ENCODE peak calls at places on chromosomes 7 and 10, in seven cellular contexts. C is H7, N is esophagus squamous epithelium, L is GM23248, P is osteoblast, Z is psoas muscle, A is cardiac muscle cell. I is an unnamed sample.

GRCh38 chr10:125016123-125016522 is 74.2 kb downstream of the ZRANB1 start:
- DNase-seq in C (no peak), N (no peak), L (no peak), P (no peak), Z (peak; percentile 75), A (no peak), I (no peak)

GRCh38 chr7:45064047-45064725 is 24.6 kb downstream of the NACAD start:
- DNase-seq in C (no peak), N (no peak), L (no peak), P (peak; percentile 68), Z (no peak), A (no peak), I (no peak)

GRCh38 chr7:66183700-66184099 is 21.4 kb upstream of the TPST1 start:
- DNase-seq in C (no peak), N (no peak), L (peak; percentile 94), P (peak; percentile 93), Z (no peak), A (peak; percentile 77), I (peak; percentile 87)

GRCh38 chr10:22246680-22247391 is 29.0 kb upstream of the EBLN1 start:
- DNase-seq in C (no peak), N (no peak), L (peak; percentile 88), P (peak; percentile 74), Z (no peak), A (peak; percentile 98), I (peak; percentile 59)

GRCh38 chr7:14235056-14235455 is 245.6 kb upstream of the ETV1 start:
- DNase-seq in C (no peak), N (no peak), L (no peak), P (no peak), Z (no peak), A (no peak), I (no peak)

GRCh38 chr7:2668401-2668800 is 19.6 kb upstream of the AMZ1 start:
- DNase-seq in C (no peak), N (no peak), L (peak; percentile 35), P (no peak), Z (no peak), A (peak; percentile 72), I (peak; percentile 54)

GRCh38 chr10:129848571-129849451 is 115.3 kb downstream of the EBF3 start:
- DNase-seq in C (no peak), N (no peak), L (peak; percentile 12), P (peak; percentile 90), Z (no peak), A (no peak), I (peak; percentile 5)

GRCh38 chr10:74542077-74542476 is 284.3 kb upstream of the KAT6B start:
- DNase-seq in C (no peak), N (no peak), L (peak; percentile 91), P (peak; percentile 35), Z (no peak), A (peak; percentile 95), I (peak; percentile 94)

GRCh38 chr10:78754269-78755074 is 314.3 kb upstream of the ZMIZ1 start:
- DNase-seq in C (no peak), N (no peak), L (peak; percentile 47), P (peak; percentile 89), Z (no peak), A (peak; percentile 95), I (peak; percentile 66)

GRCh38 chr10:99304027-99304856 is 24.9 kb upstream of the CNNM1 start:
- DNase-seq in C (no peak), N (no peak), L (peak; percentile 27), P (no peak), Z (no peak), A (peak; percentile 2), I (peak; percentile 64)

GRCh38 chr7:69695998-69696657 is 97.9 kb downstream of the AUTS2 start:
- DNase-seq in C (no peak), N (no peak), L (no peak), P (no peak), Z (no peak), A (no peak), I (no peak)

GRCh38 chr7:122136639-122137253 is 7.3 kb downstream of the AASS start:
- DNase-seq in C (peak; percentile 26), N (no peak), L (peak; percentile 43), P (no peak), Z (no peak), A (peak; percentile 17), I (no peak)

GRCh38 chr7:130961128-130961601 is 227.2 kb upstream of the KLF14 start:
- DNase-seq in C (no peak), N (no peak), L (peak; percentile 85), P (peak; percentile 77), Z (no peak), A (peak; percentile 76), I (peak; percentile 89)

GRCh38 chr10:93461807-93462178 is 20.3 kb downstream of the MYOF start:
- DNase-seq in C (no peak), N (no peak), L (peak; percentile 71), P (no peak), Z (no peak), A (peak; percentile 54), I (peak; percentile 82)

GRCh38 chr7:96235281-96235680 is 86.6 kb downstream of the SLC25A13 start:
- DNase-seq in C (no peak), N (no peak), L (no peak), P (no peak), Z (no peak), A (no peak), I (no peak)

GRCh38 chr7:84364708-84365107 is 170.1 kb upstream of the SEMA3A start:
- DNase-seq in C (no peak), N (no peak), L (peak; percentile 30), P (no peak), Z (no peak), A (peak; percentile 6), I (peak; percentile 58)

GRCh38 chr10:89207801-89208551 is 859 bp upstream of the CH25H start:
- DNase-seq in C (peak; percentile 71), N (no peak), L (peak; percentile 62), P (peak; percentile 68), Z (peak; percentile 59), A (no peak), I (no peak)
- H3K4me3 ChIP-seq in C (peak overlapping the region; percentile 42), N (peak overlapping the region; percentile 79), L (peak overlapping the region; percentile 75), P (peak overlapping the region; percentile 73), Z (peak overlapping the region; percentile 65), A (peak overlapping the region; percentile 15), I (peak overlapping the region; percentile 82)

DNA sequence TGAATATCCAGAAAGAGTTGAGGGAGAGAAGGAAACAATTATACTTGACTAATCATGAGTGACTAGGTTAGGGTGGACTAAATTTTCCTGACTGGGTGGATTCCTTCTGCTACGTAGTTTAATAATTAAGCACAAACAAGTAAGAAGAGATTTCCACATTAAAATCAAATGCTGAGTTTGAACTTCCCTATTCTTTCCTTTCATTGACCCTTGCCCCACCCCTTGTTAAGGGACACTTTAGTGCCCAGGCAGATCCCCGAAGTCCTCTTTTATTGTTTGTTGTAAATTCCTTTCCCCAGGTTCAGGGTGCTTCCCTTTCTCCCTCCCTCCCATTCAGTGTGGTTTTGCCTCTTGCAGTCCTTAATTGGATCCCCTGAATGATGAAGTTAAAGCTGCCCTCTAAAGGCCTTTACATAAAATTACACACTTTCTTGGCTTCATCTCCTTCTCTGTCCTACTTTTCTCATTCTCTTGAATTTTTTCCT is 8.8 kb upstream of the SPAM1 start:
- DNase-seq in C (peak; percentile 68), N (no peak), L (peak; percentile 27), P (no peak), Z (no peak), A (peak; percentile 46), I (no peak)
- H3K4me3 ChIP-seq in C (no peak overlapping the region), N (no peak overlapping the region), L (no peak overlapping the region), P (no peak overlapping the region), Z (no peak overlapping the region), A (no peak overlapping the region), I (no peak overlapping the region)

DNA sequence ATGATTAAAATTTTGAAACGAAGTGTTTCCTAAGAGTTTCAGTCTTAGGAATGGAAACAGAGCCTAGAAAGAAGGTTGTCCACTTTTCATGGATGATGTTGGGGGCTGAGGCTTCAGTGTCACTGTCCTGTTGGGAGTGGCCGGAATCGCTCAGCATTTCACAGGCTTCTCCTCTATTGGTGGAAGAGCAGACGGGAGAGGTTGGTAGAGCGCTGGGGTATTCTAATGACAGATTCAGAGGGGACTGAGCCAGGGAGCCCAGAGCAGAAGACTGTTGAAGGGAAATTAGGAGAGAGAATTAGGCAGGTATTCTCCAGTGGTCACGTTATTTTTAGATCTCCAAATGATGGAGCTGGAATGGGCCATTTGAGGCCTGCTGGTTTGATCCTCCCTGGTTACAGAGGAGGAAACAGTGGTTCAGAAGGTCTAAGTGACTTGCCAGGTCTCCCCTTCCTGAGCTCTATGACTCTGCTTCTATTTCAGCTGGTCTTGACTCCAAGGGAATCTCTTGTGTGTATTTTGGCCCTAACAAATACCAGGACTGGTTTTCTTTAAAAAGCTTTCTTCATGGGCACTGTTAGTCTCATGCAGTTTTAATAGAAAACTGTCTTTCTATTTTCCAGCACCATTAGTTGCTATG is 35.7 kb upstream of the EEPD1 start:
- DNase-seq in C (no peak), N (no peak), L (peak; percentile 15), P (no peak), Z (no peak), A (no peak), I (no peak)
- H3K4me3 ChIP-seq in C (no peak overlapping the region), N (no peak overlapping the region), L (no peak overlapping the region), P (peak overlapping the region; percentile 9), Z (no peak overlapping the region), A (no peak overlapping the region), I (no peak overlapping the region)

GRCh38 chr10:5291501-5292195 is 73.1 kb upstream of the UCN3 start:
- DNase-seq in C (no peak), N (no peak), L (peak; percentile 94), P (peak; percentile 88), Z (peak; percentile 68), A (peak; percentile 90), I (peak; percentile 96)
- H3K4me3 ChIP-seq in C (no peak overlapping the region), N (peak overlapping the region; percentile 21), L (peak overlapping the region; percentile 56), P (peak overlapping the region; percentile 40), Z (peak overlapping the region; percentile 25), A (no peak overlapping the region), I (no peak overlapping the region)

DNA sequence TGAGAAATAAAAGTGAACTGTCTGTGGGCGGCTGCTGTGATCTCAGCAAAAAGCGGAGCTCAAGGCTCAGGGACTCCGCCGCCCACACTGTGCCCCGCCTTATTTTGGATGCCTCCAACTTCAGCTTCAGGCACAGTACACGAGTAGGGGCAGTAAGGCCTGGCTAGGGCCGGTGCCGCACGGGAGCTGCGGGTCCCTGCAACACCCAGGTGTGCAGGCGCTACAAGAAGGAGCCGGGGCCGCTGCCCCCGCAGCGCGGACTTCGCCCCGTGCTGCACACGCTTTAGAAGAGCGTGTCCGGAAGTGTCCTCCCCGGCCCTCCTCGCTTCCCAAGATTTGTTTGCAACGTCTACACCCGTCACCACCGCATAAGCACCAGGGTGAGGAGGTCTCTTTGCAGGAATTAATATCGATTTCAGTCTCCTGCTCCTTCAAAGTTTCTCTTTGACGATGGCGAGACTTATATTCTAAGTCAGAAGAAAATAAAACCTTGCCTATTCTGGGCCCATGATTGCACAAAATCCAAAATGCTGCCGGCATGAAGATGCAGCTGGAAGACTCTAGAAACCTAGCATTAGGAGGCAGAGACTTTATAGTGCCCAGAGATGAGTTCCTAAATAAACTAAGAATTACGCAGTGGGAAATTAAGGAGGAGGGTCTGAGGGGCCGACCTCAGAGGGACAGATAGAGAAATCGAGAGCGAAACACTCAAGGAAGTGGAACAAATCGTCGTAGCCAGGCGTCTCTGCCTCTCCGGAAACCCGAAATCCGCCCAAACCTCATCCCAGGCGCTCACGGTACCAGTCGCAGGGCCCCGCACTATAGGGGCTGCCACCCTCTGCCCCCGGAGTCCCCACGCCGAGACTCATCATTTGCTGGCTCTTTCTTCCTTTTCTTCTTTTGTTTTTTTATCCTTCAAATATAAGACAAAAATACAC is 6.4 kb downstream of the VAX1 start:
- DNase-seq in C (peak; percentile 77), N (no peak), L (no peak), P (peak; percentile 71), Z (no peak), A (no peak), I (no peak)
- H3K4me3 ChIP-seq in C (peak overlapping the region; percentile 25), N (peak overlapping the region; percentile 47), L (no peak overlapping the region), P (no peak overlapping the region), Z (no peak overlapping the region), A (no peak overlapping the region), I (no peak overlapping the region)

I was measured in AG10803.